ENCODE peak calls at places on chromosomes 5 and 9, in five cellular contexts. C, V, X, L and F are unnamed samples.

GRCh38 chr9:136609838-136610311 is 52.8 kb upstream of the EGFL7 start:
- DNase-seq in C (no peak), V (no peak), X (no peak), L (no peak), F (no peak)

GRCh38 chr9:84759300-84759750 is 89.8 kb downstream of the NTRK2 start:
- DNase-seq in C (no peak), V (no peak), X (no peak), L (peak), F (no peak)

GRCh38 chr9:2638871-2639673 is 17.5 kb downstream of the VLDLR start:
- DNase-seq in C (no peak), V (no peak), X (no peak), L (peak), F (no peak)

GRCh38 chr9:101448680-101449070 is 13.1 kb upstream of the ALDOB start:
- DNase-seq in C (no peak), V (no peak), X (no peak), L (no peak), F (no peak)

GRCh38 chr5:116788851-116789403 is 214.3 kb upstream of the SEMA6A start:
- DNase-seq in C (peak), V (no peak), X (no peak), L (no peak), F (no peak)

GRCh38 chr5:122473138-122473843 is 161.3 kb downstream of the SNCAIP start:
- DNase-seq in C (no peak), V (no peak), X (no peak), L (no peak), F (no peak)

GRCh38 chr9:94156549-94157407 is 72.5 kb downstream of the PTPDC1 start:
- DNase-seq in C (no peak), V (no peak), X (no peak), L (no peak), F (peak)

GRCh38 chr5:1204693-1205242 is 3.4 kb downstream of the SLC6A19 start:
- DNase-seq in C (no peak), V (no peak), X (no peak), L (no peak), F (no peak)

GRCh38 chr5:19519448-19519847 is 468.6 kb downstream of the CDH18 start:
- DNase-seq in C (no peak), V (no peak), X (no peak), L (no peak), F (no peak)

GRCh38 chr9:2107906-2108451 is 92.8 kb downstream of the SMARCA2 start:
- DNase-seq in C (no peak), V (no peak), X (no peak), L (no peak), F (no peak)

GRCh38 chr9:108994695-108995094 is 18.6 kb downstream of the CTNNAL1 start:
- DNase-seq in C (no peak), V (no peak), X (no peak), L (peak), F (no peak)

GRCh38 chr5:141604318-141604717 is 14.5 kb downstream of the DIAPH1 start:
- DNase-seq in C (no peak), V (no peak), X (no peak), L (no peak), F (no peak)

GRCh38 chr5:43730832-43731342 is 127.9 kb downstream of the NNT start:
- DNase-seq in C (no peak), V (no peak), X (no peak), L (no peak), F (no peak)

GRCh38 chr9:108136646-108137045 is 647.1 kb upstream of the KLF4 start:
- DNase-seq in C (no peak), V (no peak), X (no peak), L (no peak), F (no peak)

GRCh38 chr5:144072518-144072927 is 97.9 kb downstream of the YIPF5 start:
- DNase-seq in C (no peak), V (no peak), X (no peak), L (no peak), F (no peak)

GRCh38 chr9:124934290-124934689 is 6.6 kb downstream of the GOLGA1 start:
- DNase-seq in C (no peak), V (no peak), X (no peak), L (peak), F (no peak)

GRCh38 chr9:108842610-108843295 is 13.0 kb downstream of the ACTL7B start:
- DNase-seq in C (no peak), V (peak), X (no peak), L (no peak), F (no peak)

GRCh38 chr5:55994502-55994997 is at the start of gene IL6ST:
- DNase-seq in C (peak), V (peak), X (peak), L (no peak), F (no peak)

GRCh38 chr9:101449071-101449721 is 13.6 kb upstream of the ALDOB start:
- DNase-seq in C (peak), V (peak), X (peak), L (peak), F (no peak)

GRCh38 chr9:70477907-70478480 is 63.5 kb upstream of the KLF9 start:
- DNase-seq in C (peak), V (no peak), X (no peak), L (no peak), F (no peak)

GRCh38 chr5:133356386-133357331 is 255.7 kb downstream of the FSTL4 start:
- DNase-seq in C (no peak), V (no peak), X (no peak), L (no peak), F (no peak)

GRCh38 chr9:108746864-108747263 is 108.9 kb downstream of the ACTL7B start:
- DNase-seq in C (no peak), V (no peak), X (no peak), L (no peak), F (no peak)

GRCh38 chr5:131640043-131640856 is 5.2 kb upstream of the RAPGEF6 start:
- DNase-seq in C (no peak), V (peak), X (no peak), L (peak), F (no peak)

GRCh38 chr5:150596313-150596712 is 44.1 kb upstream of the SYNPO start:
- DNase-seq in C (no peak), V (no peak), X (no peak), L (no peak), F (no peak)

GRCh38 chr9:109923371-109923770 is 143.4 kb downstream of the PALM2AKAP2 start:
- DNase-seq in C (peak), V (no peak), X (no peak), L (no peak), F (no peak)

GRCh38 chr5:59328801-59329296 is 564.7 kb downstream of the PDE4D start:
- DNase-seq in C (no peak), V (no peak), X (no peak), L (no peak), F (no peak)